ENCODE peak calls at places on chromosome 18, in four cellular contexts. X, D, W and C are unnamed samples.

GRCh38 chr18:9897129-9897528 is 11.4 kb downstream of the TXNDC2 start:
- DNase-seq in X (no peak), D (no peak), W (no peak), C (no peak)

GRCh38 chr18:78242796-78243195 is 736.8 kb upstream of the SALL3 start:
- DNase-seq in X (no peak), D (peak; percentile 28), W (no peak), C (no peak)

GRCh38 chr18:11154369-11154982 is 5.1 kb upstream of the PIEZO2 start:
- DNase-seq in X (no peak), D (no peak), W (peak; percentile 60), C (no peak)

GRCh38 chr18:54279477-54280205 is 10.3 kb downstream of the POLI start:
- DNase-seq in X (no peak), D (no peak), W (no peak), C (no peak)

GRCh38 chr18:27004056-27004829 is 138.7 kb upstream of the AQP4 start:
- DNase-seq in X (no peak), D (no peak), W (no peak), C (no peak)

GRCh38 chr18:77129150-77129551 is 3.4 kb downstream of the MBP start:
- DNase-seq in X (no peak), D (peak; percentile 68), W (no peak), C (no peak)

GRCh38 chr18:8816233-8816632 is 110.9 kb downstream of the MTCL1 start:
- DNase-seq in X (no peak), D (no peak), W (no peak), C (no peak)

GRCh38 chr18:61606759-61607158 is 273.5 kb downstream of the CDH20 start:
- DNase-seq in X (peak; percentile 80), D (peak; percentile 68), W (peak; percentile 61), C (no peak)

GRCh38 chr18:48542513-48543181 is 3.8 kb downstream of the CTIF start:
- DNase-seq in X (peak; percentile 30), D (no peak), W (no peak), C (no peak)

GRCh38 chr18:8140841-8141501 is 468.3 kb upstream of the RAB12 start:
- DNase-seq in X (no peak), D (no peak), W (no peak), C (no peak)

GRCh38 chr18:44586782-44587524 is 93.7 kb upstream of the SETBP1 start:
- DNase-seq in X (no peak), D (no peak), W (no peak), C (no peak)

GRCh38 chr18:49305688-49306336 is 154.6 kb downstream of the DYM start:
- DNase-seq in X (no peak), D (no peak), W (no peak), C (no peak)

GRCh38 chr18:69617408-69617807 is 216.7 kb downstream of the DOK6 start:
- DNase-seq in X (no peak), D (no peak), W (no peak), C (no peak)

GRCh38 chr18:12431561-12431960 is 23.8 kb downstream of the PRELID3A start:
- DNase-seq in X (no peak), D (no peak), W (no peak), C (no peak)

GRCh38 chr18:13809025-13809384 is 14.9 kb upstream of the MC5R start:
- DNase-seq in X (no peak), D (no peak), W (no peak), C (no peak)

GRCh38 chr18:58456625-58457024 is 172.3 kb downstream of the ALPK2 start:
- DNase-seq in X (no peak), D (no peak), W (no peak), C (no peak)

GRCh38 chr18:36934884-36935283 is 106.0 kb downstream of the KIAA1328 start:
- DNase-seq in X (no peak), D (no peak), W (no peak), C (no peak)

GRCh38 chr18:50151876-50152275 is 43.1 kb downstream of the MYO5B start:
- DNase-seq in X (no peak), D (no peak), W (no peak), C (no peak)

GRCh38 chr18:80196528-80197320 is 50.6 kb downstream of the PARD6G start:
- DNase-seq in X (no peak), D (no peak), W (no peak), C (no peak)

GRCh38 chr18:76495435-76496199 is 575 bp upstream of the ZNF516 start:
- DNase-seq in X (peak; percentile 78), D (peak; percentile 49), W (peak; percentile 54), C (no peak)

GRCh38 chr18:5630766-5631413 is 87.1 kb upstream of the EPB41L3 start:
- DNase-seq in X (no peak), D (no peak), W (no peak), C (no peak)

GRCh38 chr18:1999387-1999786 is 571.9 kb downstream of the METTL4 start:
- DNase-seq in X (no peak), D (no peak), W (no peak), C (no peak)

GRCh38 chr18:62634991-62635630 is 80.2 kb upstream of the PHLPP1 start:
- DNase-seq in X (no peak), D (no peak), W (no peak), C (no peak)

GRCh38 chr18:74271656-74272055 is 20.1 kb downstream of the CYB5A start:
- DNase-seq in X (no peak), D (no peak), W (no peak), C (no peak)
- H3K4me1 ChIP-seq in X (no peaks in the 10 kb centered on the region), D (no peaks in the 10 kb centered on the region), W (peaks cover 28% of the 10 kb centered on the region), C (no peaks in the 10 kb centered on the region)

DNA sequence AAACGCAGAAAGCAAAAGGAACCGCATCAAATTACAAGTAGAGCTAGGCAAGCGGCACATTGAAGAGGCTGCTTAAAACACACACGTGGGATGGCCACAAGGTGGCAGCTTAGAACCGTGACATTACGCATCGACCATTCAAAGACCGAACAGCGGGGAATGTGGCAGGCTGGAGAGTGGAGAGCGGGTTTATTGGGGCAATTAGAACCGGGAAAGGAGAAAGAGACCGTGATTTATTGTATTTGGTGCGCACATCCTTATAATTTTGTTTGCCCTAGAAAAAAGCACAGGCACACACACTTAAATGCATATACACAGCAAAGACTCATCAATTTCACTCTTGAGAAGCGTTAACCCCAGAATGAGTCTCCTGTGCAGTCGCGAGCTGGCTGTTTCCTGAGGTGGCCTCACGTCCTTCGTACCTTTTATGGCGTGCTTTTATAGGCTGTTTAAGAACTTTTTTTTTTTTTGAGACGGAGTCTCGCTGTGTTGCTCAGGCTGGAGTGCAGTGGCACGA is 31.7 kb upstream of the MEP1B start:
- DNase-seq in X (peak; percentile 87), D (peak; percentile 82), W (peak; percentile 92), C (peak; percentile 67)
- H3K4me3 ChIP-seq in X (peak overlapping the region; percentile 24), D (peak overlapping the region; percentile 28), W (no peak overlapping the region), C (peak overlapping the region; percentile 30)

GRCh38 chr18:3460823-3461398 is 10.9 kb downstream of the TGIF1 start:
- DNase-seq in X (no peak), D (no peak), W (no peak), C (no peak)
- H3K4me1 ChIP-seq in X (peaks cover 3% of the 10 kb centered on the region), D (no peaks in the 10 kb centered on the region), W (peaks cover 7% of the 10 kb centered on the region), C (peaks cover 7% of the 10 kb centered on the region)

DNA sequence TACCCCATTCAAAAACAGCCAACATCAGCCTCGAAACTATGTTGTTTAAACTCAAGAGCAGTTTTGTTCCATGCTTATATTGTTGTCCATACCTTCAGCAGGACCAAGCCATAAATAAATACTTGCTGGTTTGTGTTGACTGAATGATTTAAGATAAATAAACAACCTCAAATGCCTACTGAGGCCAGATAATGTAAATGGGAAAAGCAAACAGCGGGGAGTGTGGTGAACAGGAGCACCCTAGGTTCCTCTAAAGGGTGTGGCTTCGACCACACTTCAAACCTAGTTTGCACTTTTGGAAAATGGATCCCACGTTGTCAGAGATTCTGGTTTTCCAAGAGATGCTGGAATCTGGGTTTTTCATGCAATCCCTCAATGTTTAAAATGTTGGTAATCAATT is 1.7 kb upstream of the PMAIP1 start:
- DNase-seq in X (no peak), D (no peak), W (no peak), C (no peak)
- H3K4me3 ChIP-seq in X (no peak overlapping the region), D (no peak overlapping the region), W (no peak overlapping the region), C (no peak overlapping the region)